ENCODE peak calls at places on chromosomes 1 and 21, in seven cellular contexts. V is GM19239; K is Daoy; D is tibial nerve; G is cardiac fibroblast; Q is stimulated activated naive CD8-positive, alpha-beta T cell treated with anti-CD3 and anti-CD28 coated beads, Interleukin-15, Interleukin-2, amounts not matched to agents 100 U/mL and 50 U/mL, for 24 hours; O is ELF-1. M is an unnamed sample.
A peak's percentile ranks its signal among the peaks of the same experiment; 100 is the strongest.

GRCh38 chr1:226603030-226603960 is 54.7 kb downstream of the STUM start:
- DNase-seq in V (no peak), K (peak; percentile 56), D (peak; percentile 73), G (peak; percentile 78), Q (no peak), O (no peak), M (no peak)

GRCh38 chr1:87149166-87150065 is 179.3 kb upstream of the LMO4 start:
- DNase-seq in V (no peak), K (no peak), D (no peak), G (peak; percentile 43), Q (no peak), O (peak; percentile 77), M (no peak)

GRCh38 chr21:42032968-42033367 is 22.8 kb upstream of the ZBTB21 start:
- DNase-seq in V (no peak), K (no peak), D (no peak), G (no peak), Q (no peak), O (no peak), M (no peak)

GRCh38 chr1:152034654-152035405 is 2.0 kb downstream of the S100A11 start:
- DNase-seq in V (peak; percentile 66), K (peak; percentile 77), D (no peak), G (peak; percentile 74), Q (peak; percentile 73), O (peak; percentile 92), M (peak; percentile 83)

GRCh38 chr1:22831729-22832413 is 121.2 kb downstream of the EPHB2 start:
- DNase-seq in V (no peak), K (peak; percentile 98), D (no peak), G (peak; percentile 72), Q (peak; percentile 19), O (no peak), M (no peak)

GRCh38 chr1:96596226-96596625 is 125.4 kb upstream of the PTBP2 start:
- DNase-seq in V (peak; percentile 4), K (peak; percentile 66), D (no peak), G (peak; percentile 31), Q (peak; percentile 20), O (peak; percentile 71), M (peak; percentile 21)

GRCh38 chr1:205199090-205199930 is 12.2 kb downstream of the DSTYK start:
- DNase-seq in V (no peak), K (peak; percentile 57), D (no peak), G (no peak), Q (peak; percentile 60), O (no peak), M (peak; percentile 43)

GRCh38 chr1:1628656-1629429 is 3.1 kb upstream of the MMP23B start:
- DNase-seq in V (no peak), K (no peak), D (no peak), G (no peak), Q (peak; percentile 58), O (no peak), M (peak; percentile 68)

GRCh38 chr1:174815474-174815908 is 184.3 kb upstream of the CACYBP start:
- DNase-seq in V (no peak), K (no peak), D (no peak), G (no peak), Q (no peak), O (no peak), M (no peak)

GRCh38 chr1:27513958-27514357 is 24.0 kb upstream of the WASF2 start:
- DNase-seq in V (no peak), K (no peak), D (no peak), G (no peak), Q (no peak), O (no peak), M (no peak)

GRCh38 chr1:25033828-25034451 is 103.9 kb upstream of the RUNX3 start:
- DNase-seq in V (no peak), K (peak; percentile 87), D (no peak), G (no peak), Q (peak; percentile 60), O (no peak), M (peak; percentile 67)

GRCh38 chr1:19121192-19121591 is 88.9 kb downstream of the UBR4 start:
- DNase-seq in V (no peak), K (no peak), D (no peak), G (no peak), Q (no peak), O (no peak), M (no peak)

GRCh38 chr1:183566026-183566425 is 24.2 kb downstream of the NCF2 start:
- DNase-seq in V (no peak), K (no peak), D (no peak), G (no peak), Q (no peak), O (no peak), M (no peak)

GRCh38 chr1:65825736-65826135 is 33.0 kb downstream of the PDE4B start:
- DNase-seq in V (no peak), K (no peak), D (no peak), G (peak; percentile 22), Q (no peak), O (no peak), M (no peak)

GRCh38 chr21:36753556-36753955 is 54.6 kb downstream of the SIM2 start:
- DNase-seq in V (no peak), K (peak; percentile 49), D (no peak), G (peak; percentile 42), Q (no peak), O (no peak), M (no peak)

GRCh38 chr1:231465051-231465450 is 43.0 kb upstream of the EGLN1 start:
- DNase-seq in V (no peak), K (no peak), D (no peak), G (no peak), Q (no peak), O (no peak), M (no peak)

GRCh38 chr1:30920827-30921226 is 12.3 kb upstream of the SDC3 start:
- DNase-seq in V (no peak), K (no peak), D (no peak), G (no peak), Q (no peak), O (no peak), M (no peak)

GRCh38 chr21:35925497-35925896 is 134.8 kb downstream of the SETD4 start:
- DNase-seq in V (no peak), K (peak; percentile 88), D (no peak), G (peak; percentile 90), Q (no peak), O (peak; percentile 39), M (no peak)

GRCh38 chr1:28755701-28756100 is 19.0 kb downstream of the YTHDF2 start:
- DNase-seq in V (no peak), K (no peak), D (no peak), G (peak; percentile 44), Q (no peak), O (no peak), M (no peak)